ENCODE peak calls at places on chromosomes 1 and 21, in eight cellular contexts. H, U, S, Q, R, T, F and Z are unnamed samples.

GRCh38 chr1:185998391-185998790 is 264.2 kb downstream of the HMCN1 start:
- DNase-seq in U (no peak), Q (no peak), T (no peak), F (peak), R (peak), H (peak), S (no peak), Z (no peak)

GRCh38 chr1:3457910-3458621 is 3.6 kb downstream of the ARHGEF16 start:
- DNase-seq in U (no peak), H (no peak), Q (no peak), F (no peak), R (no peak), S (no peak), T (no peak), Z (no peak)

GRCh38 chr1:22100168-22100567 is 42.7 kb downstream of the WNT4 start:
- DNase-seq in F (no peak), T (no peak), H (no peak), Q (no peak), R (no peak), S (no peak), U (no peak), Z (no peak)

GRCh38 chr1:211323156-211324063 is 3.2 kb upstream of the TRAF5 start:
- DNase-seq in F (peak), H (peak), U (peak), T (peak), R (peak), Q (peak), S (peak), Z (no peak)

GRCh38 chr1:108897865-108898720 is 21.3 kb downstream of the GPSM2 start:
- DNase-seq in S (peak), H (peak), U (peak), T (peak), F (peak), R (peak), Q (no peak), Z (peak)

GRCh38 chr1:158049867-158050266 is 56.4 kb downstream of the KIRREL1 start:
- DNase-seq in F (no peak), U (no peak), Q (no peak), S (no peak), T (no peak), H (peak), R (no peak), Z (no peak)

GRCh38 chr1:21736876-21737275 is 46.1 kb downstream of the USP48 start:
- DNase-seq in U (no peak), Q (no peak), F (no peak), T (peak), H (no peak), R (no peak), S (no peak), Z (no peak)

GRCh38 chr1:197660389-197660788 is 114.9 kb downstream of the DENND1B start:
- DNase-seq in S (no peak), F (no peak), Q (no peak), H (no peak), R (no peak), U (no peak), T (no peak), Z (no peak)

GRCh38 chr1:193533883-193534282 is 347.5 kb upstream of the B3GALT2 start:
- DNase-seq in U (no peak), T (no peak), H (no peak), S (no peak), Q (no peak), R (no peak), F (no peak), Z (no peak)

GRCh38 chr1:235366286-235366685 is 941 bp upstream of the TBCE start:
- DNase-seq in S (no peak), R (no peak), Q (no peak), U (no peak), F (no peak), H (no peak), T (no peak), Z (no peak)

GRCh38 chr1:9149837-9150581 is 21.1 kb upstream of the GPR157 start:
- DNase-seq in U (no peak), H (no peak), Q (no peak), R (no peak), S (no peak), T (no peak), F (no peak), Z (no peak)

GRCh38 chr21:39628380-39628779 is 15.6 kb downstream of the B3GALT5 start:
- DNase-seq in T (no peak), S (no peak), H (no peak), U (no peak), R (no peak), Q (no peak), F (no peak), Z (no peak)

GRCh38 chr1:229342902-229343587 is at the start of gene CCSAP:
- DNase-seq in U (peak), S (peak), R (peak), T (no peak), Q (peak), H (peak), F (peak), Z (no peak)

GRCh38 chr1:243396876-243397275 is 141.0 kb downstream of the SDCCAG8 start:
- DNase-seq in S (no peak), H (no peak), R (no peak), F (no peak), U (no peak), T (no peak), Q (no peak), Z (no peak)

GRCh38 chr1:18950415-18951026 is 6.0 kb downstream of the IFFO2 start:
- DNase-seq in U (peak), F (no peak), S (no peak), T (no peak), Q (no peak), R (no peak), H (no peak), Z (no peak)

GRCh38 chr21:38268859-38269566 is 12.2 kb downstream of the KCNJ15 start:
- DNase-seq in U (no peak), Q (no peak), F (no peak), T (no peak), H (no peak), R (no peak), S (no peak), Z (no peak)

GRCh38 chr1:47179023-47179987 is 10.5 kb downstream of the PDZK1IP1 start:
- DNase-seq in S (peak), U (peak), R (peak), T (peak), H (peak), Q (peak), F (peak), Z (peak)

GRCh38 chr21:29613021-29613420 is 314.3 kb downstream of the BACH1 start:
- DNase-seq in F (no peak), T (no peak), H (peak), S (no peak), R (no peak), U (no peak), Q (no peak), Z (no peak)

GRCh38 chr1:153585009-153585408 is 19.4 kb upstream of the S100A2 start:
- DNase-seq in H (peak), F (no peak), S (no peak), R (no peak), T (no peak), U (no peak), Q (no peak), Z (no peak)

GRCh38 chr1:26531651-26532131 is 2.1 kb downstream of the RPS6KA1 start:
- DNase-seq in R (peak), Q (no peak), S (no peak), H (no peak), U (no peak), T (no peak), F (no peak), Z (no peak)

GRCh38 chr1:240608707-240609106 is 3.2 kb downstream of the GREM2 start:
- DNase-seq in S (no peak), R (no peak), Q (no peak), U (no peak), F (no peak), H (no peak), T (no peak), Z (no peak)

GRCh38 chr1:209790286-209791193 is 6.2 kb upstream of the C1orf74 start:
- DNase-seq in U (no peak), F (no peak), T (no peak), H (no peak), R (no peak), Q (no peak), S (no peak), Z (no peak)

GRCh38 chr1:39788758-39789570 is at the start of gene BMP8B:
- DNase-seq in T (peak), U (peak), S (peak), R (peak), F (peak), Q (peak), H (no peak), Z (no peak)

GRCh38 chr1:109161836-109162606 is 48.1 kb downstream of the ELAPOR1 start:
- DNase-seq in U (peak), S (no peak), Q (no peak), R (no peak), T (peak), H (peak), F (no peak), Z (no peak)

GRCh38 chr1:29240400-29240837 is 4.1 kb downstream of the PTPRU start:
- DNase-seq in H (peak), T (no peak), F (peak), U (no peak), R (no peak), S (no peak), Q (no peak), Z (no peak)

GRCh38 chr1:40247655-40248054 is at the start of gene TMCO2:
- DNase-seq in R (no peak), Q (no peak), U (no peak), F (no peak), T (no peak), H (no peak), S (no peak), Z (no peak)

GRCh38 chr1:230823421-230823820 is 44.9 kb downstream of the C1orf198 start:
- DNase-seq in R (no peak), U (no peak), H (no peak), Q (no peak), S (no peak), F (no peak), T (no peak), Z (no peak)

GRCh38 chr1:150582371-150582770 is 3.0 kb upstream of the MCL1 start:
- DNase-seq in F (no peak), S (no peak), T (no peak), H (peak), R (no peak), Q (no peak), U (no peak), Z (no peak)

GRCh38 chr1:79781261-79781660 is 774.7 kb upstream of the ADGRL4 start:
- DNase-seq in T (no peak), H (peak), U (no peak), R (no peak), Q (no peak), S (no peak), F (no peak), Z (no peak)

GRCh38 chr1:201903135-201903534 is 14.4 kb downstream of the SHISA4 start:
- DNase-seq in R (no peak), S (no peak), F (no peak), H (peak), T (no peak), U (no peak), Q (no peak), Z (no peak)